ENCODE peak calls at places on chromosomes 12 and 14, in seven cellular contexts. O is midbrain; D is Daoy; G is activated CD4-positive, CD25-positive, alpha-beta regulatory T cell treated with anti-CD3 and anti-CD28 coated beads, Interleukin-2, amount 50 U/mL, for 16 hours; T is left cardiac atrium; P is epithelial cell of prostate; S is substantia nigra. R is an unnamed sample.

GRCh38 chr14:104870368-104871144 is 5.5 kb downstream of the CEP170B start:
- DNase-seq in P (no peak), O (no peak), S (no peak), T (no peak), G (no peak), D (no peak), R (no peak)

GRCh38 chr12:31518680-31519227 is 72.2 kb downstream of the DENND5B start:
- DNase-seq in D (peak), S (peak), P (peak), O (peak), G (no peak), T (peak), R (no peak)

GRCh38 chr12:3168775-3169221 is 91.6 kb downstream of the TSPAN9 start:
- DNase-seq in T (no peak), P (peak), S (no peak), D (peak), O (no peak), G (no peak), R (no peak)

GRCh38 chr14:23185046-23185445 is 1.6 kb upstream of the SLC7A8 start:
- DNase-seq in S (no peak), T (no peak), D (peak), G (no peak), P (no peak), O (no peak), R (peak)

GRCh38 chr12:97552410-97553050 is 89.9 kb downstream of the RMST start:
- DNase-seq in G (no peak), T (no peak), D (no peak), P (no peak), O (no peak), S (no peak), R (no peak)

GRCh38 chr12:1591029-1591428 is 3.4 kb downstream of the FBXL14 start:
- DNase-seq in O (no peak), P (no peak), G (peak), S (no peak), D (no peak), T (no peak), R (no peak)

GRCh38 chr14:74502236-74503019 is 8.9 kb downstream of the ISCA2 start:
- DNase-seq in O (peak), P (no peak), S (no peak), G (no peak), D (peak), T (no peak), R (no peak)

GRCh38 chr12:130831876-130832405 is 7.1 kb downstream of the STX2 start:
- DNase-seq in G (no peak), D (no peak), S (no peak), P (no peak), O (no peak), T (no peak), R (no peak)

GRCh38 chr14:52550661-52551060 is 1.6 kb downstream of the TXNDC16 start:
- DNase-seq in G (no peak), D (no peak), O (no peak), T (no peak), P (no peak), S (no peak), R (no peak)

GRCh38 chr12:88998421-88998820 is 353.9 kb downstream of the DUSP6 start:
- DNase-seq in G (no peak), P (no peak), T (no peak), O (no peak), D (no peak), S (no peak), R (no peak)

GRCh38 chr12:106736051-106736957 is 38.2 kb upstream of the RIC8B start:
- DNase-seq in S (no peak), P (no peak), T (no peak), O (no peak), G (no peak), D (peak), R (no peak)

GRCh38 chr12:80818878-80819277 is 102.2 kb downstream of the MYF5 start:
- DNase-seq in P (no peak), S (no peak), D (no peak), G (no peak), T (no peak), O (no peak), R (no peak)

GRCh38 chr12:121295746-121296617 is 527 bp downstream of the CAMKK2 start:
- DNase-seq in G (peak), D (peak), P (no peak), T (peak), O (no peak), S (no peak), R (no peak)

GRCh38 chr12:51395283-51396230 is 4.4 kb upstream of the GALNT6 start:
- DNase-seq in O (no peak), S (no peak), P (no peak), G (no peak), D (no peak), T (no peak), R (no peak)

GRCh38 chr14:47511829-47512228 is 163.6 kb downstream of the MDGA2 start:
- DNase-seq in T (no peak), S (no peak), D (no peak), P (no peak), O (no peak), G (no peak), R (no peak)

GRCh38 chr12:104187446-104188155 is 28.0 kb upstream of the TXNRD1 start:
- DNase-seq in S (no peak), O (no peak), T (no peak), P (no peak), D (no peak), G (no peak), R (no peak)

GRCh38 chr14:91060472-91061308 is at the start of gene RPS6KA5:
- DNase-seq in G (peak), P (peak), T (peak), S (peak), O (peak), D (peak), R (peak)

GRCh38 chr12:93520454-93520853 is 52.0 kb upstream of the SOCS2 start:
- DNase-seq in O (no peak), D (no peak), G (no peak), T (no peak), P (no peak), S (no peak), R (no peak)

GRCh38 chr14:55123101-55123500 is 6.0 kb upstream of the LGALS3 start:
- DNase-seq in S (no peak), P (no peak), T (no peak), D (peak), O (no peak), G (no peak), R (no peak)

GRCh38 chr12:9364224-9365176 is 156.3 kb upstream of the PZP start:
- DNase-seq in G (peak), S (no peak), D (peak), T (no peak), P (peak), O (peak), R (no peak)